ENCODE peak calls at places on chromosomes 1 and 21, in six cellular contexts. G is SHP77; O is activated gamma-delta T cell treated with anti-CD3 and anti-CD28 coated beads, Interleukin-2, amount 50 U/mL, for 16 hours; F is kidney epithelial cell; U is NCI-H460; X is activated CD8-positive, alpha-beta memory T cell treated with anti-CD3 and anti-CD28 coated beads for 48 hours. I is an unnamed sample.
A peak's percentile ranks its signal among the peaks of the same experiment; 100 is the strongest.

GRCh38 chr1:228063251-228064191 is 19.0 kb upstream of the ARF1 start:
- DNase-seq in X (no peak), O (no peak), G (no peak), U (no peak), F (no peak), I (no peak)

GRCh38 chr1:248807067-248807737 is 18.5 kb downstream of the SH3BP5L start:
- DNase-seq in U (peak; percentile 51), G (peak; percentile 21), O (no peak), X (no peak), F (no peak), I (peak; percentile 39)

GRCh38 chr21:42456457-42456856 is 39.6 kb downstream of the RSPH1 start:
- DNase-seq in F (no peak), X (no peak), O (peak; percentile 20), G (no peak), U (no peak), I (no peak)

GRCh38 chr1:1760345-1760650 is 18.0 kb downstream of the NADK start:
- DNase-seq in G (no peak), O (no peak), U (no peak), X (no peak), F (no peak), I (no peak)

GRCh38 chr1:181806791-181807190 is 254.7 kb downstream of the ZNF648 start:
- DNase-seq in U (no peak), X (no peak), G (no peak), O (no peak), F (no peak), I (no peak)

GRCh38 chr1:2353907-2354438 is 37.4 kb downstream of the MORN1 start:
- DNase-seq in F (no peak), U (no peak), G (no peak), O (no peak), X (no peak), I (no peak)

GRCh38 chr1:37795340-37796110 is 1.9 kb downstream of the MANEAL start:
- DNase-seq in U (no peak), X (no peak), F (no peak), G (no peak), O (no peak), I (no peak)

GRCh38 chr1:8587784-8588183 is 229.7 kb downstream of the RERE start:
- DNase-seq in X (no peak), F (no peak), U (no peak), O (no peak), G (no peak), I (no peak)

GRCh38 chr1:168084396-168085231 is 52.1 kb downstream of the GPR161 start:
- DNase-seq in O (peak; percentile 48), X (peak; percentile 18), F (no peak), G (peak; percentile 19), U (peak; percentile 38), I (peak; percentile 12)

GRCh38 chr1:56156937-56157336 is 422.4 kb downstream of the PLPP3 start:
- DNase-seq in U (no peak), G (peak; percentile 4), O (no peak), X (no peak), F (no peak), I (no peak)

GRCh38 chr1:234672349-234673135 is 62.6 kb upstream of the IRF2BP2 start:
- DNase-seq in G (no peak), F (no peak), O (no peak), U (no peak), X (no peak), I (no peak)

GRCh38 chr21:25360593-25360992 is 246.7 kb downstream of the MRPL39 start:
- DNase-seq in U (no peak), F (no peak), X (no peak), G (no peak), O (no peak), I (no peak)

GRCh38 chr1:193569696-193570269 is 383.4 kb upstream of the B3GALT2 start:
- DNase-seq in F (peak; percentile 77), G (no peak), U (no peak), O (no peak), X (no peak), I (no peak)